ENCODE peak calls at places on chromosome 18, in five cellular contexts. J is B cell, N is endothelial cell, U is lower lobe of right lung, V is neural crest cell. I is an unnamed sample.
A peak's percentile ranks its signal among the peaks of the same experiment; 100 is the strongest.

GRCh38 chr18:43303376-43303775 is 26.1 kb upstream of the SYT4 start:
- DNase-seq in U (no peak), N (no peak), V (no peak), J (no peak), I (no peak)

GRCh38 chr18:55509631-55510372 is 78.2 kb downstream of the TCF4 start:
- DNase-seq in V (no peak), J (no peak), N (no peak), U (no peak), I (no peak)

GRCh38 chr18:45760443-45761036 is 36.6 kb downstream of the SLC14A1 start:
- DNase-seq in V (no peak), N (no peak), U (no peak), J (no peak), I (no peak)

GRCh38 chr18:3855961-3856360 is 406.0 kb downstream of the TGIF1 start:
- DNase-seq in V (no peak), N (no peak), U (no peak), J (no peak), I (no peak)

GRCh38 chr18:59810183-59810582 is 89.6 kb upstream of the PMAIP1 start:
- DNase-seq in J (no peak), V (no peak), U (no peak), N (no peak), I (no peak)

GRCh38 chr18:21522530-21522929 is 78.0 kb downstream of the ESCO1 start:
- DNase-seq in N (no peak), J (no peak), V (no peak), U (no peak), I (no peak)

GRCh38 chr18:31426021-31426420 is 21.5 kb upstream of the DSG3 start:
- DNase-seq in U (no peak), J (no peak), N (no peak), V (no peak), I (no peak)

GRCh38 chr18:38284992-38285391 is 719.4 kb upstream of the CELF4 start:
- DNase-seq in V (no peak), J (no peak), N (no peak), U (no peak), I (no peak)

GRCh38 chr18:57062841-57063240 is 84.0 kb upstream of the BOD1L2 start:
- DNase-seq in V (no peak), J (no peak), N (no peak), U (no peak), I (no peak)

GRCh38 chr18:5521000-5521399 is 22.8 kb downstream of the EPB41L3 start:
- DNase-seq in U (no peak), N (no peak), J (no peak), V (no peak), I (no peak)

GRCh38 chr18:25365242-25365641 is 13.3 kb upstream of the ZNF521 start:
- DNase-seq in U (no peak), J (no peak), N (no peak), V (no peak), I (no peak)

GRCh38 chr18:65468881-65469280 is 281.9 kb upstream of the CDH7 start:
- DNase-seq in V (no peak), U (no peak), J (no peak), N (no peak), I (no peak)

GRCh38 chr18:10822457-10822856 is 296.6 kb downstream of the NAPG start:
- DNase-seq in J (no peak), U (no peak), N (no peak), V (no peak), I (no peak)

GRCh38 chr18:65968605-65969004 is 217.8 kb downstream of the CDH7 start:
- DNase-seq in U (no peak), J (no peak), V (no peak), N (peak; percentile 24), I (no peak)

GRCh38 chr18:32379891-32380290 is 90.8 kb downstream of the GAREM1 start:
- DNase-seq in J (no peak), N (no peak), U (no peak), V (no peak), I (no peak)

GRCh38 chr18:53698907-53699306 is 525.6 kb downstream of the MBD2 start:
- DNase-seq in U (peak; percentile 44), N (peak; percentile 56), V (peak; percentile 29), J (no peak), I (no peak)

GRCh38 chr18:72692086-72692485 is 147.9 kb upstream of the CBLN2 start:
- DNase-seq in J (no peak), N (peak; percentile 21), U (no peak), V (no peak), I (no peak)

GRCh38 chr18:31555971-31556747 is 35.5 kb upstream of the TTR start:
- DNase-seq in V (peak; percentile 43), N (peak; percentile 50), J (peak; percentile 31), U (no peak), I (no peak)

GRCh38 chr18:47184419-47185050 is 8.4 kb upstream of the IER3IP1 start:
- DNase-seq in J (no peak), U (peak; percentile 55), V (no peak), N (no peak), I (no peak)

GRCh38 chr18:70124139-70124538 is 81.3 kb downstream of the RTTN start:
- DNase-seq in U (no peak), N (no peak), V (no peak), J (no peak), I (no peak)

GRCh38 chr18:41714872-41715271 is 240.2 kb upstream of the PIK3C3 start:
- DNase-seq in N (no peak), U (no peak), J (no peak), V (no peak), I (no peak)

GRCh38 chr18:50218432-50219197 is 23.7 kb upstream of the MYO5B start:
- DNase-seq in N (peak; percentile 17), U (no peak), V (no peak), J (peak; percentile 44), I (no peak)

GRCh38 chr18:3593904-3594759 is 144.2 kb downstream of the TGIF1 start:
- DNase-seq in V (peak; percentile 90), U (peak; percentile 80), J (peak; percentile 68), N (peak; percentile 86), I (peak; percentile 87)

GRCh38 chr18:76823574-76823973 is 1.2 kb downstream of the ZNF236 start:
- DNase-seq in V (peak; percentile 29), J (peak; percentile 50), U (peak; percentile 61), N (peak; percentile 68), I (no peak)

GRCh38 chr18:3411854-3412268 is 38.1 kb upstream of the TGIF1 start:
- DNase-seq in U (peak; percentile 69), V (no peak), J (peak; percentile 72), N (no peak), I (no peak)

GRCh38 chr18:68275616-68276015 is 439.3 kb downstream of the TMX3 start:
- DNase-seq in N (no peak), U (no peak), V (no peak), J (no peak), I (no peak)

GRCh38 chr18:46152808-46153617 is 48.8 kb downstream of the HAUS1 start:
- DNase-seq in U (peak; percentile 48), J (no peak), N (no peak), V (no peak), I (no peak)

GRCh38 chr18:33751613-33752221 is 173.7 kb downstream of the ASXL3 start:
- DNase-seq in U (no peak), N (no peak), J (no peak), V (no peak), I (no peak)
- TF ChIP-seq CTCF in U (peak; percentile 31), N (peak; percentile 77), J (no peak), V (peak; percentile 72), I (no peak)

DNA sequence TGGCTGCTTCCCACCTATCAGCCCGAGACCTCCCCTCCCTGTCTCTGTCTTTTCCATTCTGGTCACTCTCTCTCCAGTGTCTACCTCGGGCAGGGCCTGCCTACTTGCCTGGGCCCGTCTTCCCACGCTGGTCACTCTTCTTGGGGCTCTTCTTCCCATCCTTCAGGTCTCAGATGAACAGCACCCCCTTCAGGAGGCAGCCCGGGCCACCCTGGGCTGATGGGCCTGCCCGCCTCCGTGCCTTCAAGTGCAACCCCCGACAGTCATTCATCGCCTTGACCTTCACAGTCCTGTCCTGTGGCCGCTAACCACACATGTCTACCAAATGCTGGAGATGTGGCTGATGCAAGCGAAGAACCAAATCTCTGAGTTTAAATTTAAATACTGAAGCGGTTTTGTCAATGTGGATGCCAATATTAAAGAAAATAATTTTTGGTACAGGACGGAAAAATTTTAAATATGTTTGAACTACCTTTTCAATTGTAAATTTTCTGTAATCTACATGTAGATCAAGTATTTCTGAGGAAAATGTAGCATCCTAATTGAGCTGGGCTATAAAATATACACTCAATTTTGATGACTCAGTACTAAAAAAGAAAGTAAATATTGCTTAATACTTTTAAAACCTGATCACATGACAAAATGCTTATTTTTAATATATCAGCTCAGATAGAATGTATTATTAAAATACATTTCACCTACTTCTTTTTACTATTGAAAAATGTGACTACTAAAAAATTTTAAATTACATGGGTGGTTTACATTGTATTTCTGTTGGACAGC is 96.4 kb downstream of the LAMA1 start:
- DNase-seq in V (no peak), N (peak; percentile 17), U (no peak), J (no peak), I (no peak)
- TF ChIP-seq CTCF in V (no peak), N (no peak), U (no peak), J (no peak), I (no peak)

GRCh38 chr18:36735130-36735529 is 93.7 kb downstream of the TPGS2 start:
- DNase-seq in J (no peak), U (no peak), V (no peak), N (no peak), I (no peak)

GRCh38 chr18:36736094-36736493 is 92.7 kb downstream of the TPGS2 start:
- DNase-seq in U (no peak), J (no peak), N (no peak), V (no peak), I (no peak)

GRCh38 chr18:36732264-36732663 is 96.5 kb downstream of the TPGS2 start:
- DNase-seq in V (no peak), U (no peak), J (no peak), N (no peak), I (no peak)

GRCh38 chr18:36734589-36734988 is 94.2 kb downstream of the TPGS2 start:
- DNase-seq in N (no peak), U (no peak), J (no peak), V (no peak), I (no peak)

GRCh38 chr18:36733150-36733549 is 95.7 kb downstream of the TPGS2 start:
- DNase-seq in U (no peak), J (no peak), N (no peak), V (no peak), I (no peak)
- TF ChIP-seq CTCF in U (no peak), J (no peak), N (no peak), V (peak; percentile 33), I (no peak)

GRCh38 chr18:63890226-63890949 is 2.9 kb downstream of the SERPINB2 start:
- DNase-seq in J (no peak), V (no peak), U (no peak), N (no peak), I (no peak)

GRCh38 chr18:63892544-63892943 is 5.0 kb downstream of the SERPINB2 start:
- DNase-seq in V (no peak), J (no peak), U (no peak), N (no peak), I (no peak)

GRCh38 chr18:63889641-63890040 is 2.1 kb downstream of the SERPINB2 start:
- DNase-seq in J (no peak), V (no peak), U (no peak), N (no peak), I (no peak)

GRCh38 chr18:63888473-63889190 is 1.1 kb downstream of the SERPINB2 start:
- DNase-seq in V (no peak), U (no peak), J (no peak), N (no peak), I (no peak)

DNA sequence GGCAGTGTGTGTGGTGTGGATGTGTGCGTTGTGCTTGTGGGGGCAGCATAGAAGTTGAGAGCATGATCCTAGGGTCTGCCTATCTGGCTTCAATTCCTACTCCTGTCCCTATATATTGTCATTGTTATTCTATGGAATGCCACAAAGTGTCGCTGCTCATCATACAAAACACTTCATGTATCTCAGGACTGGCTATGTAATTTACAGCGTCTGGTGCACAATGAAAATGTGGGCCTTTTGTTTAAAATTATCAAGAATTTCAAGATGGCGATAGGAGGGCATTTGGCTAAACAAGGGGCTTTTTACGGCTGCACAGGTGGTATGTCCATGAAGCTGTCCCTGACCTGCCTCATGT is 3.4 kb downstream of the SERPINB2 start:
- DNase-seq in U (no peak), J (no peak), V (no peak), N (no peak), I (no peak)
- TF ChIP-seq CTCF in U (no peak), J (no peak), V (no peak), N (no peak), I (peak; percentile 51)